ENCODE peak calls at places on chromosome 21, in nine cellular contexts. L is fibroblast of lung, U is psoas muscle, P is pancreas, Z is AG09309, G is esophagus squamous epithelium, J is left ventricle myocardium inferior, X is endodermal cell, M is epithelial cell of esophagus. A is an unnamed sample.

GRCh38 chr21:39788383-39788782 is 43.4 kb downstream of the IGSF5 start:
- DNase-seq in G (no peak), X (peak; percentile 92), P (peak; percentile 85), Z (peak; percentile 38), M (peak; percentile 52), J (peak; percentile 72), U (peak; percentile 67), L (peak; percentile 94), A (peak; percentile 21)

GRCh38 chr21:29939859-29940245 is at the start of gene GRIK1:
- DNase-seq in M (peak; percentile 15), U (no peak), G (no peak), P (no peak), X (peak; percentile 67), Z (no peak), J (no peak), L (peak; percentile 4), A (peak; percentile 4)

GRCh38 chr21:16597768-16598167 is 868.0 kb downstream of the USP25 start:
- DNase-seq in U (no peak), J (no peak), P (no peak), G (no peak), X (no peak), M (no peak), L (no peak), Z (no peak), A (no peak)

GRCh38 chr21:16193758-16194606 is 464.2 kb downstream of the USP25 start:
- DNase-seq in M (peak; percentile 83), P (peak; percentile 18), J (peak; percentile 58), L (peak; percentile 93), Z (peak; percentile 33), X (peak; percentile 68), G (no peak), U (peak; percentile 77), A (peak; percentile 88)

GRCh38 chr21:31780944-31781343 is 49.0 kb upstream of the SCAF4 start:
- DNase-seq in G (no peak), U (no peak), P (no peak), L (no peak), Z (no peak), X (no peak), M (peak; percentile 75), J (no peak), A (no peak)

GRCh38 chr21:23955130-23955873 is 1652.0 kb downstream of the MRPL39 start:
- DNase-seq in U (no peak), M (no peak), X (no peak), P (no peak), Z (no peak), J (no peak), G (no peak), L (no peak), A (no peak)

GRCh38 chr21:29571949-29572348 is 273.2 kb downstream of the BACH1 start:
- DNase-seq in U (no peak), J (no peak), G (no peak), P (no peak), Z (no peak), L (no peak), M (no peak), X (no peak), A (no peak)

GRCh38 chr21:38668501-38668900 is 137.2 kb upstream of the ETS2 start:
- DNase-seq in Z (no peak), L (no peak), X (no peak), M (no peak), U (no peak), P (no peak), J (no peak), G (no peak), A (no peak)

GRCh38 chr21:27564684-27565280 is 597.9 kb upstream of the ADAMTS5 start:
- DNase-seq in J (peak; percentile 23), P (peak; percentile 45), L (peak; percentile 40), Z (no peak), G (no peak), M (peak; percentile 68), X (peak; percentile 76), U (no peak), A (peak; percentile 78)
- TF ChIP-seq CTCF in J (peak; percentile 88), P (peak; percentile 30), L (peak; percentile 82), Z (peak; percentile 78), G (no peak), M (peak; percentile 80), X (peak; percentile 89), U (peak; percentile 70), A (peak; percentile 64)

GRCh38 chr21:46092026-46092764 is 5.7 kb upstream of the COL6A2 start:
- DNase-seq in P (peak; percentile 20), U (peak; percentile 82), X (no peak), J (peak; percentile 60), M (no peak), L (peak; percentile 99), G (no peak), Z (peak; percentile 97), A (peak; percentile 98)
- H3K4me3 ChIP-seq in P (no peak overlapping the region), U (peak overlapping the region; percentile 23), X (no peak overlapping the region), J (no peak overlapping the region), M (no peak overlapping the region), L (peak overlapping the region; percentile 19), G (peak overlapping the region; percentile 18), Z (peak overlapping the region; percentile 42), A (no peak overlapping the region)

GRCh38 chr21:44751799-44752636 is 40.6 kb upstream of the TSPEAR start:
- DNase-seq in L (no peak), X (no peak), M (no peak), U (no peak), J (no peak), Z (no peak), G (no peak), P (no peak), A (no peak)

GRCh38 chr21:44753357-44753756 is 42.0 kb upstream of the TSPEAR start:
- DNase-seq in X (peak; percentile 25), J (no peak), G (no peak), P (no peak), L (no peak), Z (no peak), U (no peak), M (no peak), A (no peak)

GRCh38 chr21:44750675-44751025 is 39.3 kb upstream of the TSPEAR start:
- DNase-seq in X (no peak), M (no peak), P (no peak), G (no peak), J (no peak), Z (no peak), L (no peak), U (peak; percentile 30), A (no peak)

GRCh38 chr21:44751186-44751798 is 39.9 kb upstream of the TSPEAR start:
- DNase-seq in Z (no peak), G (no peak), L (no peak), P (no peak), M (no peak), X (no peak), J (no peak), U (peak; percentile 26), A (no peak)

DNA sequence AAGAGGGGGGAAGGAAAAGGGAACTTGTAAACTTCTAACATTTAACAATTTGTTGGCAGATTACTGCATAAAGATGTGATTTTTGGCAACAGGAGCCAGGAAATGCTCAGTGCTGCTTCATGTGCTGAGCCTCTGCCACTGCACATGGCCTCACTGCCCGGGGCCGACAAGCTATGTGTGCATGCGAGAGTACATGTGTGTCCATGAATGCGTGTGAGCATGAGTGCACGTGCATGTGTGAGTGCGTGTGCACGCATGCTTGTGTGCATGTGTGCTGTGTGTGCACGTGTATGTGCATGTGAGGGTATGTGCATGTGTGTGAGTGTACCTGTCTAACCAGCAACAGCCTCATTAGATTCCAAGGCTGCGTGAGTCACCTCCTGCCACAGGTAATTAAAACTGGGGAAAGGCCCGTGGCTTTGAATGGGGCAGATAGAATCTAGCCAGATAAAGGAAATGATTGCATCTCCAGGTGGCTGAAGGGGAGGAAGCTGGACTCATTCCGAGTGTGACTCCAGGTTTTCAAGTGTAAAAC is 41.4 kb upstream of the TSPEAR start:
- DNase-seq in L (no peak), Z (no peak), G (no peak), J (no peak), M (peak; percentile 93), X (no peak), U (no peak), P (no peak), A (peak; percentile 16)
- TF ChIP-seq CTCF in L (no peak), Z (no peak), G (no peak), J (peak; percentile 12), M (peak; percentile 35), X (peak; percentile 45), U (no peak), P (no peak), A (peak; percentile 16)

GRCh38 chr21:45032332-45032731 is 42.0 kb upstream of the ADARB1 start:
- DNase-seq in J (no peak), Z (no peak), P (no peak), M (no peak), L (no peak), G (no peak), U (no peak), X (no peak), A (no peak)

GRCh38 chr21:45029968-45030636 is 44.3 kb upstream of the ADARB1 start:
- DNase-seq in M (no peak), G (no peak), P (no peak), J (no peak), X (peak; percentile 79), Z (no peak), U (peak; percentile 58), L (no peak), A (no peak)

GRCh38 chr21:45029298-45029967 is 44.9 kb upstream of the ADARB1 start:
- DNase-seq in G (no peak), J (peak; percentile 60), L (no peak), P (no peak), M (no peak), X (peak; percentile 76), U (peak; percentile 81), Z (no peak), A (peak; percentile 46)

GRCh38 chr21:45031231-45032191 is 42.9 kb upstream of the ADARB1 start:
- DNase-seq in P (no peak), U (peak; percentile 39), G (no peak), L (no peak), Z (no peak), X (peak; percentile 45), M (no peak), J (no peak), A (no peak)

DNA sequence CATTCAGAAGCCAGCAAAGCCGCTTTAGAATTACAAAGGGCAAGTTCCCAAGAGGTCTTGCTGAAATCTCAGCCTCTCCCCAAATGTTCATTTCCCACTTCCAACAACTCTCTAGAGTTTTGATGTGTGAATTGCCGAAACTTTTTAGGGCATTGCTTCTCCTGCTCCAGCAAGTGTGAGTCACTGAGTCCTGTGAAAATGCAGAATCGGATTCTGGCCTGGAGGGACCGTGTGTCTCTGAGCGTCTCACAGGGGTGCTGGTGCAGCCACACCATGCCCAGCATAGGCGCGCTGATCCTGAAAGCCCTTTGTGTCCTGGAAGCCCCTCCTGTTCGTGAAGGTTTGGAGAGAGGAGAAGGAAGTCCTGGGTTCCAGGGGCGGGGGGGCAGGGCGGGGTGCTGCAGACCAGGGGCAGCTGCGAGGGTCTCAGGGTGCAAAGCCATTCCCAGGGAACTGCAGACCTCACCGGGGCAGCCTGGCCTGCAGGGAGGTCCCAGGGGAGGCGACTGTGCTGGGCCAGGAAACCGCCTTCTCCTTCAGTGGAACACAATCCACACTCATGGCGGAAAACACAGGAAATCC is 43.7 kb upstream of the ADARB1 start:
- DNase-seq in P (no peak), G (no peak), J (no peak), Z (no peak), X (peak; percentile 55), L (no peak), U (peak; percentile 54), M (no peak), A (peak; percentile 65)
- H3K4me3 ChIP-seq in P (no peak overlapping the region), G (no peak overlapping the region), J (no peak overlapping the region), Z (no peak overlapping the region), X (no peak overlapping the region), L (no peak overlapping the region), U (no peak overlapping the region), M (no peak overlapping the region), A (no peak overlapping the region)

A was measured in cardiac fibroblast.